ENCODE peak calls at places on chromosomes 12 and 14, in six cellular contexts. A, B, E, Q, H and O are unnamed samples.

GRCh38 chr14:61502459-61503093 is 181.2 kb downstream of the PRKCH start:
- DNase-seq in A (no peak), B (no peak), E (no peak), Q (no peak), H (no peak), O (no peak)

GRCh38 chr12:53938276-53939140 is at the start of gene HOXC13:
- DNase-seq in A (peak), B (no peak), E (peak), Q (no peak), H (peak), O (peak)

GRCh38 chr14:103016071-103016470 is 41.3 kb downstream of the CDC42BPB start:
- DNase-seq in A (peak), B (no peak), E (no peak), Q (no peak), H (no peak), O (peak)

GRCh38 chr14:104461676-104462443 is 117.7 kb upstream of the C14orf180 start:
- DNase-seq in A (no peak), B (no peak), E (no peak), Q (no peak), H (no peak), O (peak)

GRCh38 chr12:22481557-22482104 is 62.7 kb downstream of the C2CD5 start:
- DNase-seq in A (no peak), B (no peak), E (no peak), Q (no peak), H (no peak), O (no peak)

GRCh38 chr12:23193552-23193951 is 568.6 kb downstream of the ETNK1 start:
- DNase-seq in A (no peak), B (no peak), E (no peak), Q (no peak), H (no peak), O (no peak)

GRCh38 chr14:67583711-67584644 is 16.1 kb downstream of the PIGH start:
- DNase-seq in A (no peak), B (no peak), E (peak), Q (no peak), H (peak), O (peak)

GRCh38 chr12:89239534-89239933 is 112.8 kb downstream of the DUSP6 start:
- DNase-seq in A (no peak), B (no peak), E (no peak), Q (no peak), H (no peak), O (no peak)

GRCh38 chr12:90167501-90167900 is 458.9 kb upstream of the ATP2B1 start:
- DNase-seq in A (no peak), B (no peak), E (no peak), Q (no peak), H (no peak), O (no peak)

GRCh38 chr14:77498120-77498979 is at the start of gene ISM2:
- DNase-seq in A (peak), B (peak), E (peak), Q (no peak), H (peak), O (peak)

GRCh38 chr12:4116251-4117111 is 157.1 kb upstream of the CCND2 start:
- DNase-seq in A (no peak), B (no peak), E (no peak), Q (no peak), H (peak), O (no peak)

GRCh38 chr12:112711507-112711906 is 80.0 kb upstream of the RPH3A start:
- DNase-seq in A (no peak), B (no peak), E (no peak), Q (no peak), H (no peak), O (no peak)

GRCh38 chr12:53952335-53952694 is 2.4 kb upstream of the HOXC12 start:
- DNase-seq in A (no peak), B (no peak), E (no peak), Q (no peak), H (no peak), O (no peak)